ENCODE peak calls at places on chromosomes 11 and 22, in seven cellular contexts. N, U, Q, D, W, J and M are unnamed samples.

GRCh38 chr11:82936261-82936660 is 34.7 kb downstream of the DDIAS start:
- DNase-seq in N (no peak), U (no peak), Q (no peak), D (no peak), W (no peak), J (peak), M (no peak)

GRCh38 chr11:66012946-66013761 is 1.3 kb downstream of the CST6 start:
- DNase-seq in N (no peak), U (no peak), Q (no peak), D (no peak), W (no peak), J (no peak), M (no peak)

GRCh38 chr11:132943737-132944556 is 588.4 kb downstream of the OPCML start:
- DNase-seq in N (no peak), U (no peak), Q (no peak), D (no peak), W (no peak), J (peak), M (no peak)

GRCh38 chr11:72812968-72813739 is 1.1 kb upstream of the ATG16L2 start:
- DNase-seq in N (peak), U (peak), Q (no peak), D (no peak), W (peak), J (peak), M (peak)

GRCh38 chr22:46067159-46068111 is 82.9 kb upstream of the PPARA start:
- DNase-seq in N (no peak), U (no peak), Q (no peak), D (peak), W (no peak), J (peak), M (peak)

GRCh38 chr11:117181586-117182550 is 3.3 kb downstream of the SIDT2 start:
- DNase-seq in N (no peak), U (no peak), Q (no peak), D (peak), W (no peak), J (no peak), M (peak)

GRCh38 chr11:115112779-115113178 is 391.4 kb downstream of the CADM1 start:
- DNase-seq in N (no peak), U (no peak), Q (no peak), D (no peak), W (no peak), J (no peak), M (no peak)

GRCh38 chr11:94132152-94132558 is 3.5 kb downstream of the PANX1 start:
- DNase-seq in N (no peak), U (no peak), Q (no peak), D (no peak), W (no peak), J (peak), M (no peak)

GRCh38 chr22:32511274-32511673 is 36.7 kb downstream of the FBXO7 start:
- DNase-seq in N (no peak), U (no peak), Q (no peak), D (no peak), W (no peak), J (no peak), M (no peak)

GRCh38 chr11:9754041-9754471 is 90.2 kb downstream of the SWAP70 start:
- DNase-seq in N (no peak), U (no peak), Q (no peak), D (no peak), W (no peak), J (no peak), M (no peak)

GRCh38 chr22:28538922-28539321 is 140.7 kb downstream of the TTC28 start:
- DNase-seq in N (no peak), U (no peak), Q (no peak), D (no peak), W (no peak), J (no peak), M (no peak)

GRCh38 chr22:44384981-44385610 is 72.3 kb upstream of the SHISAL1 start:
- DNase-seq in N (no peak), U (no peak), Q (no peak), D (peak), W (no peak), J (no peak), M (no peak)

GRCh38 chr11:110883266-110883665 is 171.0 kb upstream of the ARHGAP20 start:
- DNase-seq in N (no peak), U (no peak), Q (no peak), D (no peak), W (no peak), J (peak), M (no peak)

GRCh38 chr11:19800162-19800561 is 87.5 kb downstream of the NAV2 start:
- DNase-seq in N (no peak), U (no peak), Q (no peak), D (no peak), W (no peak), J (no peak), M (no peak)

GRCh38 chr22:25008666-25009065 is 56.1 kb downstream of the KIAA1671 start:
- DNase-seq in N (no peak), U (no peak), Q (no peak), D (no peak), W (no peak), J (no peak), M (no peak)

GRCh38 chr11:18540207-18541009 is 13.7 kb upstream of the TSG101 start:
- DNase-seq in N (no peak), U (no peak), Q (no peak), D (no peak), W (no peak), J (peak), M (no peak)

GRCh38 chr11:12853652-12854296 is 155.3 kb upstream of the RASSF10 start:
- DNase-seq in N (no peak), U (no peak), Q (no peak), D (no peak), W (no peak), J (no peak), M (peak)

GRCh38 chr11:32221476-32222032 is 130.7 kb downstream of the RCN1 start:
- DNase-seq in N (no peak), U (no peak), Q (no peak), D (no peak), W (no peak), J (no peak), M (no peak)

GRCh38 chr11:7903940-7904339 is 27.1 kb downstream of the OR10A6 start:
- DNase-seq in N (no peak), U (no peak), Q (no peak), D (no peak), W (no peak), J (no peak), M (no peak)